ENCODE peak calls at places on chromosomes 3 and 15, in seven cellular contexts. K is HepG2, L is breast epithelium, C is A549, E is HCT116, H is NB4, B is suprapubic skin. P is an unnamed sample.

GRCh38 chr3:9690451-9691450 is 12.9 kb upstream of the CPNE9 start:
- DNase-seq in K (no peak), L (no peak), C (no peak), E (no peak), H (peak; percentile 93), B (no peak), P (no peak)

GRCh38 chr15:51879555-51879954 is 50.1 kb downstream of the TMOD3 start:
- DNase-seq in K (no peak), L (no peak), C (no peak), E (no peak), H (no peak), B (no peak), P (no peak)

GRCh38 chr3:123909785-123910184 is 25.7 kb upstream of the MYLK start:
- DNase-seq in K (no peak), L (no peak), C (no peak), E (no peak), H (no peak), B (no peak), P (no peak)

GRCh38 chr15:66996099-66996498 is 69.3 kb upstream of the SMAD3 start:
- DNase-seq in K (no peak), L (no peak), C (no peak), E (no peak), H (no peak), B (no peak), P (no peak)

GRCh38 chr3:58055309-58055708 is 47.1 kb downstream of the FLNB start:
- DNase-seq in K (no peak), L (no peak), C (no peak), E (no peak), H (no peak), B (no peak), P (no peak)

GRCh38 chr3:67461667-67462142 is 192.7 kb downstream of the SUCLG2 start:
- DNase-seq in K (no peak), L (no peak), C (no peak), E (no peak), H (no peak), B (no peak), P (no peak)

GRCh38 chr3:143067201-143067600 is 52.4 kb upstream of the CHST2 start:
- DNase-seq in K (no peak), L (no peak), C (no peak), E (no peak), H (no peak), B (no peak), P (no peak)

GRCh38 chr3:72641684-72642083 is 206.6 kb downstream of the SHQ1 start:
- DNase-seq in K (no peak), L (no peak), C (no peak), E (no peak), H (no peak), B (no peak), P (no peak)

GRCh38 chr3:195906865-195907729 is 1.3 kb downstream of the TNK2 start:
- DNase-seq in K (no peak), L (no peak), C (no peak), E (no peak), H (peak; percentile 78), B (peak; percentile 74), P (no peak)

GRCh38 chr3:196636369-196637349 is 2.8 kb upstream of the NRROS start:
- DNase-seq in K (no peak), L (no peak), C (no peak), E (no peak), H (peak; percentile 57), B (no peak), P (no peak)

GRCh38 chr3:150252462-150252861 is 155.6 kb upstream of the TSC22D2 start:
- DNase-seq in K (peak; percentile 22), L (no peak), C (no peak), E (no peak), H (no peak), B (no peak), P (no peak)

GRCh38 chr3:155019576-155019975 is 60.5 kb upstream of the MME start:
- DNase-seq in K (no peak), L (no peak), C (no peak), E (no peak), H (no peak), B (no peak), P (no peak)

GRCh38 chr3:52570076-52570475 is 33.7 kb downstream of the UQCC5 start:
- DNase-seq in K (no peak), L (no peak), C (no peak), E (no peak), H (no peak), B (no peak), P (no peak)

GRCh38 chr15:99716540-99716939 is 16.7 kb downstream of the LYSMD4 start:
- DNase-seq in K (no peak), L (no peak), C (no peak), E (no peak), H (no peak), B (no peak), P (no peak)

GRCh38 chr3:112083239-112083638 is 3.0 kb upstream of the C3orf52 start:
- DNase-seq in K (no peak), L (no peak), C (no peak), E (no peak), H (no peak), B (no peak), P (no peak)

GRCh38 chr3:64163755-64164148 is 61.5 kb downstream of the PRICKLE2 start:
- DNase-seq in K (peak; percentile 20), L (no peak), C (no peak), E (no peak), H (peak; percentile 17), B (no peak), P (no peak)

GRCh38 chr3:27089063-27089462 is 280.1 kb downstream of the NEK10 start:
- DNase-seq in K (no peak), L (no peak), C (no peak), E (no peak), H (no peak), B (no peak), P (no peak)

GRCh38 chr3:165194477-165195135 is 1.6 kb downstream of the SLITRK3 start:
- DNase-seq in K (no peak), L (no peak), C (no peak), E (no peak), H (no peak), B (no peak), P (no peak)

GRCh38 chr15:98518823-98519561 is 129.3 kb upstream of the IGF1R start:
- DNase-seq in K (peak; percentile 67), L (no peak), C (peak; percentile 86), E (peak; percentile 54), H (peak; percentile 85), B (no peak), P (peak; percentile 82)

GRCh38 chr15:88057836-88058235 is 198.7 kb downstream of the NTRK3 start:
- DNase-seq in K (no peak), L (no peak), C (no peak), E (no peak), H (no peak), B (no peak), P (no peak)

GRCh38 chr15:55742498-55742926 is 440 bp downstream of the PRTG start:
- DNase-seq in K (no peak), L (no peak), C (peak; percentile 41), E (no peak), H (peak; percentile 5), B (no peak), P (no peak)

GRCh38 chr3:89697321-89697916 is 590.0 kb downstream of the EPHA3 start:
- DNase-seq in K (no peak), L (no peak), C (no peak), E (no peak), H (no peak), B (no peak), P (no peak)

GRCh38 chr3:172647823-172648222 is 63.0 kb downstream of the NCEH1 start:
- DNase-seq in K (no peak), L (no peak), C (no peak), E (peak; percentile 43), H (no peak), B (no peak), P (no peak)

GRCh38 chr3:150237490-150237889 is 170.6 kb upstream of the TSC22D2 start:
- DNase-seq in K (no peak), L (no peak), C (no peak), E (peak; percentile 22), H (no peak), B (no peak), P (no peak)

GRCh38 chr3:83438177-83438576 is 1520.6 kb upstream of the CADM2 start:
- DNase-seq in K (no peak), L (no peak), C (no peak), E (no peak), H (no peak), B (no peak), P (no peak)

GRCh38 chr3:187929115-187929828 is 184.0 kb upstream of the BCL6 start:
- DNase-seq in K (no peak), L (no peak), C (no peak), E (no peak), H (no peak), B (no peak), P (no peak)

GRCh38 chr15:41634072-41634628 is 26.1 kb upstream of the MGA start:
- DNase-seq in K (no peak), L (no peak), C (no peak), E (no peak), H (no peak), B (no peak), P (no peak)

GRCh38 chr3:114756506-114757279 is 390.4 kb downstream of the ZBTB20 start:
- DNase-seq in K (no peak), L (no peak), C (no peak), E (peak; percentile 61), H (no peak), B (no peak), P (no peak)

GRCh38 chr15:50907866-50908208 is 646 bp upstream of the AP4E1 start:
- DNase-seq in K (peak; percentile 44), L (no peak), C (peak; percentile 46), E (peak; percentile 15), H (peak; percentile 72), B (no peak), P (peak; percentile 56)

GRCh38 chr3:71565326-71565725 is 18.2 kb downstream of the FOXP1 start:
- DNase-seq in K (no peak), L (no peak), C (no peak), E (no peak), H (no peak), B (no peak), P (no peak)
- H3K4me3 ChIP-seq in K (no peak overlapping the region), L (no peak overlapping the region), C (no peak overlapping the region), E (no peak overlapping the region), H (no peak overlapping the region), B (no peak overlapping the region), P (no peak overlapping the region)

GRCh38 chr3:98733055-98733777 is 29.9 kb upstream of the ST3GAL6 start:
- DNase-seq in K (peak; percentile 12), L (no peak), C (peak; percentile 44), E (no peak), H (peak; percentile 73), B (peak; percentile 61), P (no peak)
- TF ChIP-seq POLR2A in K (peak; percentile 49), L (no peak), C (no peak), E (no peak), H (no peak), B (no peak), P (no peak)

GRCh38 chr15:39602143-39602542 is 21.3 kb downstream of the THBS1 start:
- DNase-seq in K (peak; percentile 40), L (no peak), C (no peak), E (no peak), H (no peak), B (no peak), P (no peak)
- TF ChIP-seq CTCF in K (peak; percentile 65), L (no peak), C (no peak), E (peak; percentile 47), H (no peak), B (no peak), P (no peak)

DNA sequence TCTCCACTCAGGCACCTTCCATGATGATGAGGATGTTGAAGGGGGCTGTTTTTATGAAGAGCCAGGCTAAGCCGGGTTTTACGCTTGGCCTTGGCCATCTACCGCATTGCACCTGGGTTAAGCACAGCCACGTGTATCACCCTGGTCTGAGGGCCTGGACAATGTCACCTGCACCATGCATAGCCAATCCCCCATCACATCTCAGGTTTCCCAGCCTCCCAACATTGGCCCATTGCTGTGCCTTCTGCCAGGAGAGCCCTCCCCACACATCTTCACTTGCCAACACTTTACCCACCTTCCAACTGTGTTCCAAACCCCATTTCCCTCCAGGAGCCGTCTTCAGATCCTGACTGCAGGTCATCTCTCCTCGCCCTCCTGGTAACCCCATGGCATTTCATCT is 135.3 kb upstream of the ABHD17C start:
- DNase-seq in K (no peak), L (no peak), C (no peak), E (no peak), H (no peak), B (no peak), P (no peak)
- H3K4me3 ChIP-seq in K (no peak overlapping the region), L (no peak overlapping the region), C (no peak overlapping the region), E (no peak overlapping the region), H (no peak overlapping the region), B (no peak overlapping the region), P (no peak overlapping the region)

P was measured in lower leg skin.